ENCODE peak calls at places on chromosomes 7 and 10, in six cellular contexts. Z, B, N, F, S and R are unnamed samples.

GRCh38 chr7:106736508-106737201 is 75.7 kb upstream of the CCDC71L start:
- DNase-seq in Z (peak), B (peak), N (peak), F (peak), S (peak), R (no peak)

GRCh38 chr10:79310911-79311573 is 36.2 kb upstream of the PPIF start:
- DNase-seq in Z (no peak), B (no peak), N (no peak), F (no peak), S (no peak), R (peak)

GRCh38 chr10:79437111-79437814 is 8.2 kb downstream of the ZCCHC24 start:
- DNase-seq in Z (no peak), B (no peak), N (no peak), F (peak), S (no peak), R (no peak)

GRCh38 chr7:142711196-142711595 is 38.1 kb upstream of the PRSS1 start:
- DNase-seq in Z (no peak), B (no peak), N (no peak), F (no peak), S (no peak), R (no peak)

GRCh38 chr7:130367088-130367755 is 13.1 kb upstream of the CPA1 start:
- DNase-seq in Z (no peak), B (no peak), N (no peak), F (no peak), S (no peak), R (no peak)

GRCh38 chr10:44325157-44325556 is 59.7 kb downstream of the CXCL12 start:
- DNase-seq in Z (no peak), B (no peak), N (no peak), F (no peak), S (no peak), R (no peak)

GRCh38 chr7:17069146-17069545 is 187.4 kb upstream of the AGR3 start:
- DNase-seq in Z (no peak), B (no peak), N (no peak), F (no peak), S (peak), R (no peak)

GRCh38 chr7:111985802-111986201 is 220.4 kb downstream of the DOCK4 start:
- DNase-seq in Z (no peak), B (no peak), N (no peak), F (no peak), S (no peak), R (no peak)

GRCh38 chr10:122551450-122551849 is 9.1 kb upstream of the DMBT1 start:
- DNase-seq in Z (no peak), B (no peak), N (no peak), F (no peak), S (peak), R (no peak)

GRCh38 chr7:153381275-153382119 is 621.9 kb downstream of the ACTR3B start:
- DNase-seq in Z (no peak), B (peak), N (peak), F (no peak), S (peak), R (no peak)

DNA sequence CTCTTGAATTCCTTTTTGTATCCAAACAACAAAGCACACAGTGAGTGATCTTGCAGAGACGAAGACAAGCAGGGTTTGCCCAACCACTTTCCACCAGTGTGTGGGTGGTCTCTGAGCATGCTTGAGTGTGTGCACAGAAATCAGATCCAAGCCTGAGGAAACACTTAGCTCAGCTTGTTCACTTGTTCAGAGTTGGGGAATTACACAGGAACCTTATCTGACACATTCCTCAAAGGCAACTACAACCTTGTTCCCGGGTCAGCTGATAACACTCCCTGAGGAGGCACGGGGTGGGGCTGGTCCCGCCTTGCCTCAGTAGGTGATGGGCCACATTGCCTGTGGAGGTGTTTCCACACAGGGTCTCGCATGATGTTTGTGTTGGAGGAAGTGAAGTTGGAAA is 216.9 kb downstream of the DYNC1I1 start:
- DNase-seq in Z (no peak), B (no peak), N (no peak), F (no peak), S (no peak), R (no peak)
- TF ChIP-seq CTCF in Z (no peak), B (no peak), N (no peak), F (no peak), S (no peak), R (no peak)

GRCh38 chr10:3068968-3069737 is 1.8 kb downstream of the PFKP start:
- DNase-seq in Z (no peak), B (no peak), N (peak), F (no peak), S (peak), R (no peak)
- TF ChIP-seq CTCF in Z (no peak), B (no peak), N (peak), F (no peak), S (peak), R (peak)

GRCh38 chr10:52567247-52567580 is 205.4 kb downstream of the MBL2 start:
- DNase-seq in Z (no peak), B (no peak), N (no peak), F (no peak), S (no peak), R (no peak)
- TF ChIP-seq CTCF in Z (no peak), B (peak), N (no peak), F (no peak), S (no peak), R (no peak)

DNA sequence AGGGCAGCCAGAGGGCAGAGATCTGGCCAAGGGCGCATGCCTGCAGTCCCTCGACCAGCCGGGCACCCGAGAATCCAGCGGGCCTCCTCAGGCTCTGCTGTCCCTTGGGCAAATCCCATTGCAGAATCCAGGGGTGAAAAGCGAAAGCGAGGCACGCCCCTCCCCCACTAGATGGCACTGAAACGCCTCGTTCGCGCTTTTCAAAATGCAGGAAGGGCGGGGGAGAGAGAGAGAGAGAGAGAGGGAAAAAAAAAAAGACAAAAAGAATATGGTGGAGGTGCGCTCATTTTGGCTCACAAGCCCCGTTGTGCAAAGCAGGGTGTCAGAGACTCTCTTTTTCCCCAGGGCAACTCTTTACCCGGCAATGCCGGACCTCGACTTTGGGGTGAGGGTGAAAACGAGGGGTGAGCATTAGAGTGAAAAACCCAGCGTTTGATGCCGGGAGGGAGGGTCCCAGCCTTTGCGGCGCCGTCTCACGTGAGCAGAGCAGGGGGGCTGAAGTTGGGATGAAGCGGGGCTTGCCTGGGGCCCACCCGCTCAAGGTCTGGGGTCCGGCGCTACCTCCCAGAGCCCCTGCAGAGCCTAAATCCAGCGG is 2.5 kb upstream of the TMEM178B start:
- DNase-seq in Z (no peak), B (peak), N (peak), F (peak), S (peak), R (peak)
- TF ChIP-seq CTCF in Z (no peak), B (peak), N (peak), F (no peak), S (peak), R (peak)

DNA sequence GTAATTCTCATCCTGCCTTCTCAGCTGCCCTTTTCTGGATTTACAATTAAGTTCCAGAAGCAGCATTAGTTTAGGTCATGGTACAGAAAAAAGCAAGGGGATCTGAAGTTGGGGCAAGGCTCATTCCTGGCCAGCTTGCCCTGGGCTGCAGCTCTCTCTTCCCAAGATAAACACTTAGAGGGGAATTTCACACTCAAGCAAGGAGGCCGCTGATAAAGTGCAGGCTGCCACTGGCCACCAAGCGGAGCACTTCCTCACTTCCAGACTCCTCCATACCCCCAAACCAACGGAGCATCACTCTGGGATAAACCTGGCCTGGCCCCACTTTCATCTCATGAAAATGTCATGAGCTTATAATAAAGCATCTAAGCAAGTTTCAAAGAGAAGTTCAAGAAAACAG is 445.5 kb upstream of the MKI67 start:
- DNase-seq in Z (no peak), B (no peak), N (no peak), F (no peak), S (no peak), R (no peak)
- TF ChIP-seq CTCF in Z (no peak), B (no peak), N (no peak), F (no peak), S (no peak), R (no peak)

DNA sequence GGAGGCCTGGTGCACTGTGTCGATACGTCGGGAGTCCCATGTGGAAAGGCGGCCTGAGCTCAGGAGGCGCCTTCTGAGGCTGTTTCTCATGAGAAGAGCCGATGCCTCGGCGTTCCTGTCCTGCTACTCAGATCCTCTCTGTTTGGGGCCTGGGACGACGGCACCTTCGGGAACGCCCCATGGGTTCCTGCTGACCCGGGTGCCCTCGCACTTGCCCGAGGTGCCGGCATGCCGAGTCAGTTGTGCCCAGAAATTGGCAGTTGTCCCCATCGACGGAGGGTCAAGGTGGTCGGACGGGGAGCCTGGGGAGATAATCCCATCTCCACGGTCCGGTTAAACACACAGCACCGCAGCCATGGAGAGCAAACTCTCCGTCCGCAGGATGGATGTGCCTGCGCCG is 33.0 kb downstream of the NKX6-2 start:
- DNase-seq in Z (no peak), B (no peak), N (no peak), F (no peak), S (no peak), R (no peak)
- TF ChIP-seq CTCF in Z (no peak), B (no peak), N (no peak), F (no peak), S (no peak), R (no peak)

GRCh38 chr7:66140924-66141323 is 26.3 kb downstream of the CRCP start:
- DNase-seq in Z (no peak), B (no peak), N (no peak), F (peak), S (no peak), R (peak)
- TF ChIP-seq CTCF in Z (peak), B (peak), N (peak), F (peak), S (no peak), R (peak)

GRCh38 chr7:157408258-157409101 is 71.7 kb downstream of the DNAJB6 start:
- DNase-seq in Z (no peak), B (no peak), N (no peak), F (no peak), S (no peak), R (peak)

GRCh38 chr7:157405914-157406810 is 69.4 kb downstream of the DNAJB6 start:
- DNase-seq in Z (no peak), B (no peak), N (no peak), F (no peak), S (no peak), R (peak)

GRCh38 chr7:157406971-157407370 is 70.2 kb downstream of the DNAJB6 start:
- DNase-seq in Z (no peak), B (no peak), N (no peak), F (no peak), S (no peak), R (peak)

GRCh38 chr7:157409149-157409752 is 72.4 kb downstream of the DNAJB6 start:
- DNase-seq in Z (no peak), B (no peak), N (no peak), F (no peak), S (no peak), R (peak)

GRCh38 chr7:157407512-157408257 is 70.9 kb downstream of the DNAJB6 start:
- DNase-seq in Z (no peak), B (no peak), N (no peak), F (no peak), S (no peak), R (peak)
- TF ChIP-seq CTCF in Z (no peak), B (no peak), N (no peak), F (no peak), S (no peak), R (no peak)